ENCODE peak calls at places on chromosomes 13 and 19, in six cellular contexts. Y is H9, V is mesenchymal stem cell, X is IMR-90, J is trophoblast cell, C is H1. D is an unnamed sample.
A peak's percentile ranks its signal among the peaks of the same experiment; 100 is the strongest.

GRCh38 chr13:28618595-28618994 is 40.3 kb upstream of the POMP start:
- DNase-seq in Y (no peak), V (no peak), X (no peak), J (peak; percentile 98), C (no peak), D (no peak)

GRCh38 chr13:19052931-19053330 is 128.7 kb downstream of the TUBA3C start:
- DNase-seq in Y (no peak), V (no peak), X (no peak), J (no peak), C (no peak), D (no peak)

GRCh38 chr13:65892859-65893258 is 1337.3 kb downstream of the PCDH9 start:
- DNase-seq in Y (no peak), V (no peak), X (peak; percentile 7), J (no peak), C (no peak), D (no peak)

GRCh38 chr19:10634430-10634829 is 9.1 kb downstream of the SLC44A2 start:
- DNase-seq in Y (no peak), V (no peak), X (no peak), J (no peak), C (no peak), D (no peak)

GRCh38 chr19:30873691-30874090 is 475.5 kb downstream of the TSHZ3 start:
- DNase-seq in Y (peak; percentile 7), V (no peak), X (no peak), J (no peak), C (no peak), D (no peak)

GRCh38 chr19:11338569-11339253 is 746 bp downstream of the RAB3D start:
- DNase-seq in Y (no peak), V (no peak), X (no peak), J (peak; percentile 50), C (no peak), D (no peak)

GRCh38 chr13:73984201-73984600 is 150.0 kb downstream of the KLF12 start:
- DNase-seq in Y (no peak), V (no peak), X (no peak), J (no peak), C (no peak), D (no peak)

GRCh38 chr19:53511933-53512374 is 26.0 kb upstream of the ZNF331 start:
- DNase-seq in Y (peak; percentile 90), V (peak; percentile 44), X (peak; percentile 65), J (peak; percentile 89), C (peak; percentile 88), D (peak; percentile 59)

GRCh38 chr13:100388923-100389322 is 199.7 kb downstream of the GGACT start:
- DNase-seq in Y (no peak), V (no peak), X (no peak), J (no peak), C (no peak), D (no peak)

GRCh38 chr13:113975416-113975815 is 1.5 kb upstream of the C13orf46 start:
- DNase-seq in Y (no peak), V (no peak), X (no peak), J (no peak), C (no peak), D (no peak)

GRCh38 chr19:10543420-10544241 is at the start of gene ATG4D:
- DNase-seq in Y (peak; percentile 90), V (peak; percentile 71), X (peak; percentile 47), J (peak; percentile 78), C (peak; percentile 91), D (peak; percentile 81)

GRCh38 chr13:39767791-39768564 is 112.5 kb downstream of the COG6 start:
- DNase-seq in Y (no peak), V (no peak), X (no peak), J (no peak), C (no peak), D (no peak)

GRCh38 chr19:46659151-46660007 is 1.6 kb downstream of the DACT3 start:
- DNase-seq in Y (peak; percentile 66), V (peak; percentile 61), X (no peak), J (peak; percentile 9), C (peak; percentile 71), D (peak; percentile 61)

GRCh38 chr19:19420570-19421301 is 15.3 kb downstream of the GATAD2A start:
- DNase-seq in Y (no peak), V (no peak), X (no peak), J (no peak), C (no peak), D (no peak)

GRCh38 chr19:33580645-33581037 is 41.1 kb upstream of the CHST8 start:
- DNase-seq in Y (no peak), V (no peak), X (no peak), J (no peak), C (no peak), D (no peak)

GRCh38 chr13:46963874-46964273 is 67.0 kb upstream of the HTR2A start:
- DNase-seq in Y (no peak), V (no peak), X (no peak), J (no peak), C (no peak), D (no peak)

GRCh38 chr13:35784286-35784951 is 307.9 kb upstream of the MAB21L1 start:
- DNase-seq in Y (no peak), V (no peak), X (no peak), J (no peak), C (no peak), D (no peak)

GRCh38 chr13:29861694-29862110 is 11.3 kb upstream of the UBL3 start:
- DNase-seq in Y (no peak), V (peak; percentile 79), X (peak; percentile 97), J (peak; percentile 99), C (no peak), D (no peak)

GRCh38 chr19:50196322-50196932 is 7.0 kb upstream of the MYH14 start:
- DNase-seq in Y (no peak), V (no peak), X (no peak), J (no peak), C (no peak), D (no peak)

GRCh38 chr19:49347835-49348234 is 12.6 kb downstream of the CD37 start:
- DNase-seq in Y (peak; percentile 76), V (peak; percentile 65), X (peak; percentile 82), J (peak; percentile 62), C (no peak), D (no peak)

GRCh38 chr13:33446821-33447481 is 161.4 kb upstream of the STARD13 start:
- DNase-seq in Y (no peak), V (no peak), X (no peak), J (peak; percentile 97), C (no peak), D (no peak)

GRCh38 chr13:31957772-31958171 is 73.8 kb upstream of the FRY start:
- DNase-seq in Y (no peak), V (no peak), X (no peak), J (no peak), C (no peak), D (no peak)

GRCh38 chr13:51564671-51565070 is 19.6 kb upstream of the WDFY2 start:
- DNase-seq in Y (no peak), V (no peak), X (no peak), J (peak; percentile 75), C (no peak), D (no peak)

GRCh38 chr19:13723206-13723605 is 41.1 kb upstream of the MRI1 start:
- DNase-seq in Y (no peak), V (peak; percentile 51), X (peak; percentile 66), J (no peak), C (no peak), D (no peak)

GRCh38 chr13:72953391-72953960 is 105.3 kb upstream of the KLF5 start:
- DNase-seq in Y (no peak), V (no peak), X (no peak), J (peak; percentile 99), C (no peak), D (no peak)

GRCh38 chr13:101681834-101682233 is 229.4 kb downstream of the ITGBL1 start:
- DNase-seq in Y (no peak), V (no peak), X (peak; percentile 28), J (no peak), C (no peak), D (no peak)

GRCh38 chr19:15248648-15249559 is 16.7 kb upstream of the EPHX3 start:
- DNase-seq in Y (no peak), V (peak; percentile 88), X (peak; percentile 91), J (peak; percentile 90), C (no peak), D (no peak)

GRCh38 chr19:17398902-17399527 is 5.0 kb upstream of the CCDC194 start:
- DNase-seq in Y (no peak), V (no peak), X (no peak), J (no peak), C (no peak), D (no peak)
- H3K9ac ChIP-seq in Y (no peak overlapping the region), V (no peak overlapping the region), X (no peak overlapping the region), J (no peak overlapping the region), C (no peak overlapping the region), D (no peak overlapping the region)

DNA sequence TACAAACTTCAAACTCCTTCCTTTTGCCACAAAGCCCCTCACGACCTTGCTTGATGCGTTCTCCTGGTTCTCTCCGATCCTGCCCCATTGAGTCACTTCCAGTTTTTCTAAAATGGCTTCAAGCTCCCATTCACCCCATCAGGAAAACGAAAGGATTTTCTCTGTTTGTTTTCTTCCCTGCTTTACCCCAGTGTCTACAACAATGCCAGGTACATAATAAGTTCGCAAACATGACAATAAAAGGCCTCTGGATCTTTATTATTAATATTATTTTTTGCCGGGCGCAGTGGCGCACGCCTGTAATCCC is 824 bp upstream of the SERTAD3 start:
- DNase-seq in Y (no peak), V (no peak), X (no peak), J (no peak), C (no peak), D (no peak)
- H3K4ac ChIP-seq in Y (no peak overlapping the region), V (peak overlapping the region; percentile 67), X (peak overlapping the region; percentile 88), J (no peak overlapping the region), C (no peak overlapping the region), D (no peak overlapping the region)

DNA sequence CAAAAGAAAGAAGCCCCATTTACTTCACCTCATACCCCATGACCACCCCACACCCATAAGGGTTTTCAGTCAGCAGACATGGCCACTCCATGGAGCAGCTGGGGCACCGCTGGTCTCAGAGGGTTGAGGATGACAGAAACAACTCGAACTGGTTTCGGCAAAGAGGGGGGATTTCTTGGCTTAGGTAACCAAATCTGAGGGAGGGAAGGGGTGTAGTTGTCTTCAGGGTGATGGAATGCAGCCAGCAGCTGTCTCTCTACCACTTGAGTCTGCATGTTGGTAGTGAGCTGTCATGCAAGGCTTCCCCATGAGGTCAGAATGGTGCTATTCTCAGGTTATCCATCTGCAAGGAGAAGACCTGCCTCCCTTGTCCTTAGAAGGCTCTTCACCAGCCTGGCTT is 55.5 kb upstream of the PEG3 start:
- DNase-seq in Y (no peak), V (no peak), X (no peak), J (no peak), C (no peak), D (no peak)
- H4K91ac ChIP-seq in Y (no peak overlapping the region), V (no peak overlapping the region), X (no peak overlapping the region), J (no peak overlapping the region), C (no peak overlapping the region), D (no peak overlapping the region)

DNA sequence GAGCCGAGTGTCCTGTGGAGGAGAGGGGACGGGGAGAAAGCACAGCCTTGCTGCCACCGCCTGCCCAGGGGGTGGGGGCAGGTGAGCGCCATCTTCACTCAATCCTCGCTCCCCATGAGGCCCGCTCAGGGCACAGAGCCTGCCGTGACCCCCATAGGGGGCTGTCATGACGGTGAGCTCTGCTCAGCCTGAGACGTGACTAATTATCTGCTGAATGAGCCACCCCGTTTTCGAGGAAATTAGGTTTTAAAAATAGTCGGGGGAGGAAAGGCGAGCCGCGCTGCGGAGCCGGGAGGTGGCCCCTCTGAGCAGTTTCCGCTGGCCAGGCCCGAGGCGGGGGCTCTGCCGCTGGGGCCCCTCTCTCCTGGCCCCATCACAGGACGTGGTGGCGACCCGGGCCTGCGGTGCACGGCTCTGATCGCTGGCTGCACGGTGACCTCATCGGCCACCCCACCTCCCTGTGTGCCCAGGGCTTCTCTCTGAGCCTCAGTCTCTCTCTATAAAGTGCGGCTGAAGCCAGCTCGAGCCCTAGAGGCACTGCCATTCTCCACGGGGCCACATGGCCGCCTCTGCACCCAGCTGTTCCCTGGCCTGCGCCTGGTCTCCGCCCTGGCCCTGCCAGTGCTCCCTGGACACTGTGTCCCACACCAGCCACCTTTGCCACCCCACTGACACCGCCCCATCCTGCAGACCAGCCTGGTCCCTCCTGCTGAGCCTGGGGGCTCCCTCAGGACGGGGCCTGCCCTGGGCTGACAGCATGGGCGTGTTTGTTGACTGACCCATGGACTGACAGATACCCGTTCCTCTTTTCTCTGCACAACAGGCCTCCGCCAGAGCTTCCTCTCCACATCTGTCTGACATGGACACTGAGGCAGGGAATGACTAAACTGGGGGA is 28.3 kb downstream of the PIP5K1C start:
- DNase-seq in Y (no peak), V (peak; percentile 50), X (peak; percentile 20), J (no peak), C (no peak), D (no peak)
- H3K9ac ChIP-seq in Y (no peak overlapping the region), V (peak overlapping the region; percentile 95), X (peak overlapping the region; percentile 5), J (no peak overlapping the region), C (no peak overlapping the region), D (peak overlapping the region; percentile 66)